ENCODE peak calls at places on chromosomes 7 and 10, in six cellular contexts. Y, M, P, W, Q and J are unnamed samples.

GRCh38 chr7:64099656-64100531 is 54.7 kb downstream of the ZNF727 start:
- DNase-seq in Y (no peak), M (no peak), P (no peak), W (no peak), Q (no peak), J (no peak)

GRCh38 chr10:510415-510881 is 179.0 kb downstream of the DIP2C start:
- DNase-seq in Y (no peak), M (no peak), P (peak), W (no peak), Q (no peak), J (no peak)

GRCh38 chr7:82722946-82723345 is 279.4 kb upstream of the CACNA2D1 start:
- DNase-seq in Y (no peak), M (no peak), P (no peak), W (no peak), Q (no peak), J (no peak)

GRCh38 chr7:126750207-126750911 is 502.4 kb downstream of the GRM8 start:
- DNase-seq in Y (no peak), M (no peak), P (no peak), W (no peak), Q (no peak), J (no peak)

GRCh38 chr10:13056461-13057077 is 43.4 kb upstream of the OPTN start:
- DNase-seq in Y (no peak), M (no peak), P (no peak), W (peak), Q (no peak), J (no peak)

GRCh38 chr10:19730071-19730470 is 86.2 kb upstream of the PLXDC2 start:
- DNase-seq in Y (no peak), M (peak), P (no peak), W (peak), Q (peak), J (no peak)

GRCh38 chr10:55793024-55793423 is 568.0 kb downstream of the ZWINT start:
- DNase-seq in Y (no peak), M (peak), P (no peak), W (no peak), Q (no peak), J (no peak)

GRCh38 chr7:54843961-54844360 is 85.0 kb upstream of the SEC61G start:
- DNase-seq in Y (no peak), M (no peak), P (no peak), W (peak), Q (no peak), J (no peak)

GRCh38 chr7:130953193-130953592 is 219.2 kb upstream of the KLF14 start:
- DNase-seq in Y (no peak), M (no peak), P (no peak), W (no peak), Q (no peak), J (no peak)

GRCh38 chr10:86668297-86669165 is at the start of gene LDB3:
- DNase-seq in Y (no peak), M (peak), P (no peak), W (peak), Q (no peak), J (no peak)

GRCh38 chr7:128383781-128384180 is 22.3 kb upstream of the PRRT4 start:
- DNase-seq in Y (no peak), M (no peak), P (no peak), W (no peak), Q (no peak), J (no peak)

GRCh38 chr10:119933179-119933578 is 40.6 kb downstream of the SEC23IP start:
- DNase-seq in Y (no peak), M (peak), P (no peak), W (peak), Q (no peak), J (no peak)